ENCODE peak calls at places on chromosomes 6 and 20, in five cellular contexts. G, U, E, H and T are unnamed samples.

GRCh38 chr20:46970937-46971630 is 76.4 kb downstream of the EYA2 start:
- DNase-seq in G (peak; percentile 46), U (peak; percentile 43), E (peak; percentile 34), H (no peak), T (no peak)

GRCh38 chr6:29424168-29424567 is 9.4 kb downstream of the OR12D1 start:
- DNase-seq in G (no peak), U (no peak), E (no peak), H (no peak), T (no peak)

GRCh38 chr20:63158845-63159244 is 57.1 kb downstream of the YTHDF1 start:
- DNase-seq in G (no peak), U (no peak), E (no peak), H (no peak), T (no peak)

GRCh38 chr20:58447733-58448391 is 58.8 kb downstream of the VAPB start:
- DNase-seq in G (no peak), U (no peak), E (peak; percentile 60), H (peak; percentile 52), T (no peak)

GRCh38 chr6:46016063-46016608 is 476 bp upstream of the CLIC5 start:
- DNase-seq in G (no peak), U (no peak), E (no peak), H (no peak), T (no peak)

GRCh38 chr6:161232001-161232400 is 41.9 kb downstream of the AGPAT4 start:
- DNase-seq in G (no peak), U (no peak), E (no peak), H (no peak), T (no peak)

GRCh38 chr6:39273394-39273793 is 40.8 kb downstream of the KCNK17 start:
- DNase-seq in G (no peak), U (peak; percentile 17), E (no peak), H (peak; percentile 73), T (no peak)

GRCh38 chr6:146598785-146599405 is at the start of gene ADGB:
- DNase-seq in G (no peak), U (peak; percentile 29), E (peak; percentile 71), H (peak; percentile 45), T (no peak)

GRCh38 chr6:127397729-127398609 is 54.6 kb upstream of the ECHDC1 start:
- DNase-seq in G (no peak), U (no peak), E (no peak), H (no peak), T (no peak)

GRCh38 chr6:93786474-93787330 is 367.3 kb upstream of the EPHA7 start:
- DNase-seq in G (no peak), U (peak; percentile 76), E (no peak), H (no peak), T (no peak)

GRCh38 chr6:51929934-51930574 is 157.4 kb downstream of the PKHD1 start:
- DNase-seq in G (no peak), U (no peak), E (no peak), H (no peak), T (no peak)

GRCh38 chr6:166494757-166495486 is 91.6 kb downstream of the RAMACL start:
- DNase-seq in G (no peak), U (no peak), E (peak; percentile 62), H (no peak), T (no peak)

GRCh38 chr6:126625019-126625418 is 285.1 kb downstream of the CENPW start:
- DNase-seq in G (no peak), U (no peak), E (no peak), H (no peak), T (no peak)

GRCh38 chr6:43980004-43980795 is 147.1 kb downstream of the MRPL14 start:
- DNase-seq in G (peak; percentile 72), U (no peak), E (peak; percentile 52), H (no peak), T (no peak)

GRCh38 chr6:147774856-147775255 is 266.4 kb downstream of the SAMD5 start:
- DNase-seq in G (no peak), U (peak; percentile 7), E (no peak), H (no peak), T (no peak)

GRCh38 chr20:18405826-18406225 is 61.0 kb downstream of the DZANK1 start:
- DNase-seq in G (no peak), U (no peak), E (no peak), H (no peak), T (no peak)

GRCh38 chr6:16800942-16801341 is 39.7 kb upstream of the ATXN1 start:
- DNase-seq in G (no peak), U (no peak), E (no peak), H (no peak), T (no peak)

GRCh38 chr6:146898069-146898887 is 299.5 kb downstream of the ADGB start:
- DNase-seq in G (no peak), U (no peak), E (no peak), H (no peak), T (no peak)

GRCh38 chr6:168182908-168183612 is 104.0 kb upstream of the FRMD1 start:
- DNase-seq in G (peak; percentile 76), U (no peak), E (no peak), H (no peak), T (no peak)

GRCh38 chr6:50884364-50884763 is 65.7 kb downstream of the TFAP2B start:
- DNase-seq in G (no peak), U (no peak), E (no peak), H (no peak), T (no peak)

GRCh38 chr6:81697564-81697963 is 54.9 kb downstream of the TENT5A start:
- DNase-seq in G (no peak), U (no peak), E (no peak), H (no peak), T (no peak)

GRCh38 chr6:70145178-70145577 is 157.7 kb downstream of the COL9A1 start:
- DNase-seq in G (no peak), U (no peak), E (no peak), H (no peak), T (no peak)

GRCh38 chr6:168037856-168038255 is 40.4 kb downstream of the KIF25 start:
- DNase-seq in G (peak; percentile 69), U (no peak), E (no peak), H (no peak), T (no peak)

GRCh38 chr6:123802351-123802696 is 1.3 kb upstream of the NKAIN2 start:
- DNase-seq in G (no peak), U (no peak), E (no peak), H (no peak), T (no peak)

DNA sequence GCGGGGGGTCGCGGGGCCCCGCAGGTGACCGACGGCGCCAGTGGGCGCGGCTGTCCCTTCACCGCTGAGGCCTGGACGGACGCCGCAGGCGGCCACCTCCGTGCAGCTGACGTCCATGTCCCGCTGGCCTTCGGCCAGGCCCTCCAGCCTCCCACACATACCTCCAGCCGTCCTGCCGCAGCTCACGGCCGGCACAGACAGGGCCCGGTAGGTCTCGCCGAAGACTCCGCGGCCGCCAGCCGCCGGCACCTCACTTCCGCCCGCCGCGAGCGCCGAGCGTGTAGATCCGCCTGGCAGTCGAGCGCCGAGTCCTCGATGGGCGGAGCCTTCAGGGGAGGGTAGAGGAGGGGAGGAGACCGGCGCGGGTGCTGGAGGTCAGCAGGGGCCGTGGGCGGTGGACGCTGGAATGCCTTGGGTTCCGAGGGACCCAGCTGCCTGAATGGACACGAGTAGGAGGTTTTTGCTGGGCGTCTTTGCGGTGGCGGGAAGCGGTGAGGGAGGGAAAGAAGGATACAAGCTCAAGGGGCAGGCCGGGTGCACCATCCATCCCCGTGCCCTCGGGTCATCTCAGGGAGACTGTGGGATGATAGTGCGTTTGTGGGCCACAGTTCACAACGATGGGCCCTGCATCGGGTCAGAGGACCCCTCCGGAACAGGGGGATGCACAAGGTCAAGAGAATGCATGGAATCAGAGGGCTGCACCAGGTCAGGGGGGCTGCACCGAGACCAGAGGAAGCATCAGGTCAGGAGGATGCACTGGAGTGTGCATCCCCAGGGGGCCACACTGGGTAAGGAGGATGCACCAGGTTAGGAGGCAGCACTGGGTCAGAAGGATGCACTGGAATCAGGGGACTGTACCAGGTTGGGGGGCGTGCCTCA is at the start of gene EXOC2:
- DNase-seq in G (peak; percentile 94), U (peak; percentile 54), E (peak; percentile 92), H (peak; percentile 86), T (peak; percentile 83)
- TF ChIP-seq POLR2A in G (no peak), U (peak; percentile 40), E (no peak), H (no peak), T (peak; percentile 62)

GRCh38 chr6:35400901-35401311 is 51.2 kb upstream of the FANCE start:
- DNase-seq in G (no peak), U (no peak), E (no peak), H (peak; percentile 77), T (no peak)
- TF ChIP-seq POLR2A in G (no peak), U (no peak), E (no peak), H (no peak), T (no peak)

GRCh38 chr20:33663161-33664084 is 1.3 kb downstream of the C20orf144 start:
- DNase-seq in G (peak; percentile 96), U (no peak), E (peak; percentile 82), H (peak; percentile 86), T (peak; percentile 91)
- TF ChIP-seq POLR2A in G (peak; percentile 45), U (peak; percentile 74), E (no peak), H (no peak), T (peak; percentile 67)

DNA sequence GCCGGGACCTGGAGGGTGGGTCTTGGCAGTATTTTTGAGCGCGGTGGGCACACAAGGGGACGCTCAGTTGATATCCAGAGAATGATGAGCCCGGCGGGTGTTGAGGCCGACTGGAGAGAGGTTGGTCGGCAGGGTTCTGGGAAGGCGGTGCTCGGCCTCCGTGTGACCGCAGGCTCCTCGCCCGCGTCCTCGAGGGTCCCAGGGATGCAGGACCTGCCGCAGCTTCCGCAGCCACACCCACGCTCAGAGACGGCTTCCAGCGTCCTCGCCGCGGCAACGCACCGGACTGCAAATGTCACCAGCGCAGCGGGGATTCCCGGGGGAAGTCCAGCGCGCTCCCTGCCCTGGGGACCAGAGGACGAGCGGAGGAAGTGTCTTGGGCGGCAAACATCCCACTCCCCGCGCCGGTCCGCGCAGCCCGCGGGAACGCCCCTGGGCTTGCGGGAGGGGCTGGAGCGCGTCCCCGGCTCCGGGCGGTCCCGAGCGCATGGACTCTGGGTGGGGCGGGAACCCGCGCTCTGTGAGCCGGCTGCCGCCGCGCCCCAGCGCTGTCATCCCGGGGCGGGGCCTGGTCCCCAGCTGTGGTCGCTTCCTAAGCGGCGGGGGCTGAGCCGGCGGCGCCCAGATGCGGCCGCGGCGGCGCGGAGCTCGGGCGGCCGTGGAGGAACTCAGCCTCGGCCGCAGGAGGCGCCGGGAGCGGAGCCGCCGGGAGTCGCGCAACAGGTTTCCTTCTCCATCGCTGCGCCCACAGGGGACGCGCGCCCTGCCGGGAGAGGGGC is at the start of gene STX11:
- DNase-seq in G (peak; percentile 95), U (peak; percentile 10), E (peak; percentile 75), H (peak; percentile 67), T (peak; percentile 64)
- TF ChIP-seq POLR2A in G (no peak), U (no peak), E (no peak), H (no peak), T (peak; percentile 78)

GRCh38 chr6:88709819-88710246 is 253.6 kb downstream of the RNGTT start:
- DNase-seq in G (no peak), U (no peak), E (no peak), H (no peak), T (no peak)
- TF ChIP-seq POLR2A in G (no peak), U (no peak), E (no peak), H (no peak), T (no peak)

GRCh38 chr6:31860349-31860748 is 2.3 kb downstream of the NEU1 start:
- DNase-seq in G (no peak), U (no peak), E (no peak), H (no peak), T (no peak)

GRCh38 chr6:31861919-31862343 is 690 bp downstream of the NEU1 start:
- DNase-seq in G (no peak), U (no peak), E (no peak), H (no peak), T (no peak)

GRCh38 chr6:31864818-31865204 is 2.2 kb upstream of the NEU1 start:
- DNase-seq in G (no peak), U (no peak), E (no peak), H (no peak), T (no peak)

GRCh38 chr6:31861150-31861549 is 1.5 kb downstream of the NEU1 start:
- DNase-seq in G (no peak), U (no peak), E (no peak), H (no peak), T (no peak)

GRCh38 chr6:31862344-31863235 is at the start of gene NEU1:
- DNase-seq in G (peak; percentile 100), U (peak; percentile 99), E (peak; percentile 100), H (peak; percentile 99), T (peak; percentile 98)
- TF ChIP-seq POLR2A in G (peak; percentile 89), U (peak; percentile 90), E (peak; percentile 97), H (no peak), T (peak; percentile 98)